ENCODE peak calls at places on chromosomes 2 and 18, in six cellular contexts. T is Karpas-422, L is fibroblast of lung, H is SK-N-SH, X is endothelial cell of umbilical vein, C is IMR-90. G is an unnamed sample.

GRCh38 chr2:14656146-14656545 is 23.6 kb downstream of the LRATD1 start:
- DNase-seq in T (no peak), L (no peak), H (no peak), X (no peak), C (no peak), G (no peak)

GRCh38 chr2:43225788-43226557 is 433 bp downstream of the ZFP36L2 start:
- DNase-seq in T (peak; percentile 76), L (peak; percentile 80), H (peak; percentile 89), X (peak; percentile 69), C (peak; percentile 68), G (peak; percentile 85)

GRCh38 chr2:219082332-219082958 is 21.7 kb upstream of the IHH start:
- DNase-seq in T (no peak), L (peak; percentile 41), H (no peak), X (no peak), C (no peak), G (no peak)

GRCh38 chr2:78455586-78455985 is 569.9 kb upstream of the REG3G start:
- DNase-seq in T (no peak), L (no peak), H (no peak), X (no peak), C (no peak), G (no peak)

GRCh38 chr18:1495387-1495786 is 590.7 kb downstream of the ADCYAP1 start:
- DNase-seq in T (no peak), L (no peak), H (no peak), X (no peak), C (no peak), G (no peak)

GRCh38 chr2:130261970-130262760 is 63.9 kb upstream of the TUBA3E start:
- DNase-seq in T (no peak), L (peak; percentile 4), H (peak; percentile 77), X (no peak), C (peak; percentile 6), G (peak; percentile 36)

GRCh38 chr2:61218817-61219170 is 56.8 kb downstream of the C2orf74 start:
- DNase-seq in T (no peak), L (no peak), H (no peak), X (no peak), C (no peak), G (peak; percentile 21)

GRCh38 chr2:109324859-109325258 is 195.9 kb downstream of the SH3RF3 start:
- DNase-seq in T (no peak), L (peak; percentile 100), H (no peak), X (peak; percentile 89), C (peak; percentile 95), G (peak; percentile 98)

GRCh38 chr2:40488927-40489677 is 37.2 kb upstream of the SLC8A1 start:
- DNase-seq in T (no peak), L (peak; percentile 75), H (no peak), X (no peak), C (peak; percentile 57), G (peak; percentile 58)

GRCh38 chr2:118058979-118059378 is 29.3 kb upstream of the INSIG2 start:
- DNase-seq in T (no peak), L (no peak), H (no peak), X (no peak), C (no peak), G (peak; percentile 23)

GRCh38 chr2:16584094-16584493 is 81.5 kb downstream of the CYRIA start:
- DNase-seq in T (no peak), L (no peak), H (no peak), X (no peak), C (no peak), G (no peak)

GRCh38 chr2:133415210-133415876 is 152.9 kb downstream of the NCKAP5 start:
- DNase-seq in T (peak; percentile 6), L (peak; percentile 19), H (no peak), X (no peak), C (no peak), G (no peak)

GRCh38 chr18:31626409-31626808 is 34.7 kb downstream of the TTR start:
- DNase-seq in T (peak; percentile 81), L (no peak), H (no peak), X (no peak), C (no peak), G (no peak)

GRCh38 chr2:1306029-1306686 is 107.1 kb upstream of the TPO start:
- DNase-seq in T (no peak), L (no peak), H (no peak), X (no peak), C (no peak), G (no peak)

GRCh38 chr2:203238329-203238710 is 498 bp upstream of the CYP20A1 start:
- DNase-seq in T (no peak), L (no peak), H (no peak), X (no peak), C (no peak), G (no peak)

GRCh38 chr2:48448274-48449061 is 81.5 kb upstream of the STON1 start:
- DNase-seq in T (no peak), L (peak; percentile 85), H (no peak), X (no peak), C (peak; percentile 71), G (peak; percentile 86)

GRCh38 chr18:63137999-63138448 is 181.5 kb downstream of the BCL2 start:
- DNase-seq in T (peak; percentile 73), L (no peak), H (no peak), X (peak; percentile 85), C (no peak), G (no peak)

GRCh38 chr18:9984025-9984424 is 70.2 kb downstream of the VAPA start:
- DNase-seq in T (no peak), L (no peak), H (no peak), X (no peak), C (no peak), G (no peak)

GRCh38 chr2:56132138-56132537 is 51.7 kb upstream of the CCDC85A start:
- DNase-seq in T (peak; percentile 73), L (peak; percentile 59), H (peak; percentile 39), X (peak; percentile 76), C (peak; percentile 47), G (peak; percentile 67)

GRCh38 chr18:41370740-41371623 is 584.1 kb upstream of the PIK3C3 start:
- DNase-seq in T (no peak), L (no peak), H (peak; percentile 58), X (no peak), C (no peak), G (no peak)

GRCh38 chr18:33596178-33596854 is 18.3 kb downstream of the ASXL3 start:
- DNase-seq in T (no peak), L (peak; percentile 75), H (no peak), X (peak; percentile 90), C (peak; percentile 68), G (peak; percentile 64)

GRCh38 chr2:114022360-114023085 is 132.6 kb downstream of the ACTR3 start:
- DNase-seq in T (no peak), L (peak; percentile 76), H (no peak), X (no peak), C (peak; percentile 90), G (peak; percentile 85)

DNA sequence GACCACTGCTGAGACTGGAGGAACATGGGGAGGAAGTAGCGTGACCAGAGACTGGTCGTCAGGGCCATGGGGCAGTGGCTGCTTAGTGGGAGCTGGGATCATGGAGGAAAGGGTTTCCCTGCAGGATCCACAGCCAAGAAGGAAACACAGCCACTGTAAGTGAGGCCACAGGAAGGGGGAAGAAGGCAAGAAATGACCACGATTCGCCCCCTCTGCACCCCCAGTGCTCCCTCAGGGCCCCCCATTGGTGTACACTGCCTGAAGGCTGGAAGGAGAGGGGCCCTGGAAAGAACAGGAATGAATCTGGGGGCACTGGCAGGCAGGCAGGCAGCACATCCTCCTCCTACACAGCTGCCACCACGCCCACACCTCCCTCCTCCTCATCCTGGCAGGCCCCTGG is 62.5 kb upstream of the RMDN2 start:
- DNase-seq in T (no peak), L (no peak), H (no peak), X (no peak), C (no peak), G (no peak)
- H3K27me3 ChIP-seq in T (no peaks in the 10 kb centered on the region), L (no peaks in the 10 kb centered on the region), H (no peaks in the 10 kb centered on the region), X (no peaks in the 10 kb centered on the region), C (no peaks in the 10 kb centered on the region), G (no peaks in the 10 kb centered on the region)

GRCh38 chr2:217995741-217996141 is 7.1 kb downstream of the TNS1 start:
- DNase-seq in T (no peak), L (peak; percentile 76), H (peak; percentile 68), X (no peak), C (no peak), G (peak; percentile 84)
- H3K4me1 ChIP-seq in T (no peaks in the 10 kb centered on the region), L (peaks cover 35% of the 10 kb centered on the region), H (peaks cover 36% of the 10 kb centered on the region), X (peaks cover 33% of the 10 kb centered on the region), C (peaks cover 49% of the 10 kb centered on the region), G (peaks cover 81% of the 10 kb centered on the region)

GRCh38 chr18:70036771-70037452 is 89.2 kb upstream of the CD226 start:
- DNase-seq in T (peak; percentile 51), L (no peak), H (no peak), X (no peak), C (no peak), G (no peak)

GRCh38 chr18:70039186-70039585 is 91.5 kb upstream of the CD226 start:
- DNase-seq in T (no peak), L (peak; percentile 2), H (no peak), X (no peak), C (no peak), G (no peak)

GRCh38 chr18:70041459-70042020 is 93.9 kb upstream of the CD226 start:
- DNase-seq in T (no peak), L (no peak), H (no peak), X (no peak), C (no peak), G (no peak)

GRCh38 chr18:70037453-70038061 is 89.9 kb upstream of the CD226 start:
- DNase-seq in T (no peak), L (no peak), H (no peak), X (no peak), C (no peak), G (no peak)

GRCh38 chr18:70036168-70036567 is 88.5 kb upstream of the CD226 start:
- DNase-seq in T (no peak), L (no peak), H (no peak), X (no peak), C (no peak), G (no peak)
- H3K4me2 ChIP-seq in T (no peak overlapping the region), L (no peak overlapping the region), H (no peak overlapping the region), X (no peak overlapping the region), C (no peak overlapping the region), G (no peak overlapping the region)

GRCh38 chr2:24621779-24622538 is 130.9 kb downstream of the NCOA1 start:
- DNase-seq in T (no peak), L (no peak), H (no peak), X (no peak), C (no peak), G (no peak)

GRCh38 chr2:24623535-24623934 is 132.5 kb downstream of the NCOA1 start:
- DNase-seq in T (peak; percentile 32), L (no peak), H (no peak), X (no peak), C (no peak), G (no peak)

GRCh38 chr2:24617431-24617830 is 126.4 kb downstream of the NCOA1 start:
- DNase-seq in T (peak; percentile 29), L (no peak), H (peak; percentile 27), X (no peak), C (no peak), G (no peak)

GRCh38 chr2:24616606-24617005 is 125.6 kb downstream of the NCOA1 start:
- DNase-seq in T (no peak), L (no peak), H (no peak), X (no peak), C (no peak), G (no peak)

GRCh38 chr2:24620936-24621335 is 129.9 kb downstream of the NCOA1 start:
- DNase-seq in T (peak; percentile 20), L (no peak), H (no peak), X (no peak), C (no peak), G (no peak)
- H3K27me3 ChIP-seq in T (no peaks in the 10 kb centered on the region), L (no peaks in the 10 kb centered on the region), H (no peaks in the 10 kb centered on the region), X (no peaks in the 10 kb centered on the region), C (no peaks in the 10 kb centered on the region), G (no peaks in the 10 kb centered on the region)